ENCODE peak calls at places on chromosomes 12 and 14, in five cellular contexts. X is GM04504; Q is activated effector memory CD4-positive, alpha-beta T cell treated with Interleukin-2 at 50 U/mL for 16 hours; U is DMS79; K is GM13977. P is an unnamed sample.

GRCh38 chr12:40351976-40352375 is 127.2 kb downstream of the LRRK2 start:
- DNase-seq in X (no peak), Q (no peak), U (no peak), K (no peak), P (no peak)

GRCh38 chr14:68649461-68650189 is 143.2 kb downstream of the ZFP36L1 start:
- DNase-seq in X (no peak), Q (no peak), U (no peak), K (no peak), P (no peak)

GRCh38 chr14:63952053-63952932 is 99.5 kb downstream of the SYNE2 start:
- DNase-seq in X (no peak), Q (no peak), U (no peak), K (no peak), P (no peak)

GRCh38 chr12:11798856-11799530 is 149.5 kb downstream of the ETV6 start:
- DNase-seq in X (peak; percentile 35), Q (no peak), U (no peak), K (no peak), P (no peak)

GRCh38 chr14:94771906-94772468 is 2.1 kb upstream of the GSC start:
- DNase-seq in X (no peak), Q (no peak), U (no peak), K (no peak), P (no peak)

GRCh38 chr12:132227782-132228417 is 83.6 kb downstream of the NOC4L start:
- DNase-seq in X (no peak), Q (no peak), U (no peak), K (no peak), P (no peak)

GRCh38 chr12:77603923-77604322 is 226.8 kb upstream of the NAV3 start:
- DNase-seq in X (no peak), Q (no peak), U (no peak), K (no peak), P (no peak)

GRCh38 chr14:85058170-85058569 is 471.8 kb upstream of the FLRT2 start:
- DNase-seq in X (no peak), Q (no peak), U (no peak), K (no peak), P (no peak)

GRCh38 chr14:63203618-63204406 is 431 bp upstream of the RHOJ start:
- DNase-seq in X (peak; percentile 40), Q (no peak), U (peak; percentile 58), K (no peak), P (peak; percentile 25)

GRCh38 chr12:117900561-117900960 is 68.2 kb downstream of the KSR2 start:
- DNase-seq in X (no peak), Q (no peak), U (no peak), K (no peak), P (no peak)

GRCh38 chr14:88168498-88169165 is 154.4 kb downstream of the KCNK10 start:
- DNase-seq in X (peak; percentile 7), Q (peak; percentile 42), U (no peak), K (peak; percentile 61), P (peak; percentile 58)

GRCh38 chr14:100440207-100440631 is 117.1 kb downstream of the SLC25A47 start:
- DNase-seq in X (no peak), Q (no peak), U (peak; percentile 84), K (peak; percentile 62), P (peak; percentile 72)

GRCh38 chr12:12505544-12506501 is 56.8 kb downstream of the DUSP16 start:
- DNase-seq in X (peak; percentile 67), Q (no peak), U (no peak), K (peak; percentile 75), P (no peak)

GRCh38 chr12:89975578-89975977 is 266.9 kb upstream of the ATP2B1 start:
- DNase-seq in X (no peak), Q (no peak), U (no peak), K (no peak), P (no peak)

GRCh38 chr12:7079826-7080125 is 12.5 kb downstream of the C1R start:
- DNase-seq in X (no peak), Q (no peak), U (no peak), K (no peak), P (no peak)

GRCh38 chr12:128971802-128972201 is 118.5 kb downstream of the GLT1D1 start:
- DNase-seq in X (no peak), Q (no peak), U (peak; percentile 82), K (no peak), P (no peak)

GRCh38 chr12:24975425-24975824 is 26.5 kb upstream of the BCAT1 start:
- DNase-seq in X (no peak), Q (no peak), U (no peak), K (no peak), P (no peak)

GRCh38 chr12:118900954-118901353 is 80.4 kb upstream of the SRRM4 start:
- DNase-seq in X (no peak), Q (no peak), U (no peak), K (no peak), P (no peak)

GRCh38 chr14:90239139-90239538 is 17.2 kb upstream of the PSMC1 start:
- DNase-seq in X (no peak), Q (no peak), U (no peak), K (no peak), P (no peak)

GRCh38 chr12:74415633-74416032 is 122.0 kb upstream of the ATXN7L3B start:
- DNase-seq in X (no peak), Q (no peak), U (no peak), K (no peak), P (no peak)

GRCh38 chr12:76143343-76144252 is 59.1 kb upstream of the NAP1L1 start:
- DNase-seq in X (no peak), Q (no peak), U (no peak), K (peak; percentile 22), P (no peak)

GRCh38 chr12:1993341-1993740 is 10.9 kb downstream of the DCP1B start:
- DNase-seq in X (peak; percentile 71), Q (no peak), U (no peak), K (no peak), P (no peak)

GRCh38 chr12:89210277-89210676 is 142.0 kb downstream of the DUSP6 start:
- DNase-seq in X (no peak), Q (no peak), U (no peak), K (no peak), P (no peak)

GRCh38 chr14:19947413-19948090 is 16.8 kb downstream of the OR4K1 start:
- DNase-seq in X (no peak), Q (no peak), U (no peak), K (no peak), P (no peak)

GRCh38 chr14:37641117-37641516 is 45.7 kb downstream of the TTC6 start:
- DNase-seq in X (no peak), Q (no peak), U (peak; percentile 17), K (no peak), P (no peak)

GRCh38 chr14:57583396-57583795 is 89.7 kb upstream of the CCDC198 start:
- DNase-seq in X (no peak), Q (no peak), U (no peak), K (no peak), P (no peak)

GRCh38 chr12:50862316-50862715 is 19.6 kb downstream of the TMPRSS12 start:
- DNase-seq in X (peak; percentile 24), Q (no peak), U (no peak), K (no peak), P (no peak)

GRCh38 chr14:73723411-73723798 is 9.2 kb upstream of the PNMA1 start:
- DNase-seq in X (no peak), Q (no peak), U (no peak), K (no peak), P (no peak)

GRCh38 chr14:61280092-61280525 is 1.0 kb downstream of the TMEM30B start:
- DNase-seq in X (no peak), Q (no peak), U (peak; percentile 67), K (no peak), P (no peak)

GRCh38 chr14:34470319-34470718 is 8.3 kb upstream of the SPTSSA start:
- DNase-seq in X (no peak), Q (no peak), U (no peak), K (no peak), P (no peak)

GRCh38 chr12:818733-819132 is 66.4 kb downstream of the WNK1 start:
- DNase-seq in X (no peak), Q (no peak), U (no peak), K (no peak), P (no peak)

GRCh38 chr12:82527165-82527780 is 159.4 kb upstream of the TMTC2 start:
- DNase-seq in X (peak; percentile 25), Q (no peak), U (no peak), K (peak; percentile 34), P (peak; percentile 16)

GRCh38 chr14:101743701-101744100 is 17.8 kb upstream of the PPP2R5C start:
- DNase-seq in X (no peak), Q (no peak), U (no peak), K (no peak), P (no peak)

P was measured in WTC11.